ENCODE peak calls at places on chromosomes 4 and X, in four cellular contexts. One of them, this sample, is unnamed.

GRCh38 chr4:122716825-122717448 is 15.6 kb upstream of the BBS12 start:
- DNase-seq in astrocyte of the spinal cord: peak
- DNase-seq in activated CD8-positive, alpha-beta memory T cell treated with anti-CD3 and anti-CD28 coated beads, Interleukin-2, amount 10 ng/mL, durations not matched to agents 7 days and 5 days: peak
- DNase-seq in germinal center: peak
- DNase-seq in this sample: peak

GRCh38 chr4:120616-121015 is 3.7 kb upstream of the ZNF718 start:
- DNase-seq in astrocyte of the spinal cord: no peak
- DNase-seq in activated CD8-positive, alpha-beta memory T cell treated with anti-CD3 and anti-CD28 coated beads, Interleukin-2, amount 10 ng/mL, durations not matched to agents 7 days and 5 days: no peak
- DNase-seq in germinal center: no peak
- DNase-seq in this sample: no peak

GRCh38 chr4:182113774-182114173 is 129.4 kb upstream of the TENM3 start:
- DNase-seq in germinal center: no peak
- DNase-seq in astrocyte of the spinal cord: no peak
- DNase-seq in activated CD8-positive, alpha-beta memory T cell treated with anti-CD3 and anti-CD28 coated beads, Interleukin-2, amount 10 ng/mL, durations not matched to agents 7 days and 5 days: no peak
- DNase-seq in this sample: no peak

GRCh38 chr4:177119021-177119461 is 190.6 kb upstream of the NEIL3 start:
- DNase-seq in astrocyte of the spinal cord: no peak
- DNase-seq in germinal center: no peak
- DNase-seq in activated CD8-positive, alpha-beta memory T cell treated with anti-CD3 and anti-CD28 coated beads, Interleukin-2, amount 10 ng/mL, durations not matched to agents 7 days and 5 days: no peak
- DNase-seq in this sample: no peak

GRCh38 chr4:22884157-22884556 is 191.4 kb downstream of the GBA3 start:
- DNase-seq in germinal center: no peak
- DNase-seq in astrocyte of the spinal cord: no peak
- DNase-seq in activated CD8-positive, alpha-beta memory T cell treated with anti-CD3 and anti-CD28 coated beads, Interleukin-2, amount 10 ng/mL, durations not matched to agents 7 days and 5 days: no peak
- DNase-seq in this sample: no peak

GRCh38 chr4:149870008-149870407 is 54.4 kb upstream of the IQCM start:
- DNase-seq in activated CD8-positive, alpha-beta memory T cell treated with anti-CD3 and anti-CD28 coated beads, Interleukin-2, amount 10 ng/mL, durations not matched to agents 7 days and 5 days: no peak
- DNase-seq in astrocyte of the spinal cord: no peak
- DNase-seq in germinal center: no peak
- DNase-seq in this sample: no peak

GRCh38 chrX:35406386-35406785 is 391.8 kb upstream of the MAGEB16 start:
- DNase-seq in astrocyte of the spinal cord: no peak
- DNase-seq in activated CD8-positive, alpha-beta memory T cell treated with anti-CD3 and anti-CD28 coated beads, Interleukin-2, amount 10 ng/mL, durations not matched to agents 7 days and 5 days: no peak
- DNase-seq in germinal center: no peak
- DNase-seq in this sample: no peak

GRCh38 chr4:124337874-124338273 is 374.7 kb downstream of the ANKRD50 start:
- DNase-seq in germinal center: no peak
- DNase-seq in activated CD8-positive, alpha-beta memory T cell treated with anti-CD3 and anti-CD28 coated beads, Interleukin-2, amount 10 ng/mL, durations not matched to agents 7 days and 5 days: no peak
- DNase-seq in astrocyte of the spinal cord: peak
- DNase-seq in this sample: no peak

GRCh38 chrX:145716226-145716625 is 101.4 kb upstream of the SLITRK2 start:
- DNase-seq in germinal center: no peak
- DNase-seq in activated CD8-positive, alpha-beta memory T cell treated with anti-CD3 and anti-CD28 coated beads, Interleukin-2, amount 10 ng/mL, durations not matched to agents 7 days and 5 days: no peak
- DNase-seq in astrocyte of the spinal cord: no peak
- DNase-seq in this sample: no peak

GRCh38 chrX:15395794-15396193 is 11.6 kb upstream of the VEGFD start:
- DNase-seq in germinal center: no peak
- DNase-seq in astrocyte of the spinal cord: no peak
- DNase-seq in activated CD8-positive, alpha-beta memory T cell treated with anti-CD3 and anti-CD28 coated beads, Interleukin-2, amount 10 ng/mL, durations not matched to agents 7 days and 5 days: no peak
- DNase-seq in this sample: no peak

GRCh38 chr4:134935320-134935719 is 733.7 kb upstream of the PABPC4L start:
- DNase-seq in activated CD8-positive, alpha-beta memory T cell treated with anti-CD3 and anti-CD28 coated beads, Interleukin-2, amount 10 ng/mL, durations not matched to agents 7 days and 5 days: no peak
- DNase-seq in germinal center: no peak
- DNase-seq in astrocyte of the spinal cord: no peak
- DNase-seq in this sample: peak

GRCh38 chrX:41265615-41266014 is 68.3 kb upstream of the DDX3X start:
- DNase-seq in activated CD8-positive, alpha-beta memory T cell treated with anti-CD3 and anti-CD28 coated beads, Interleukin-2, amount 10 ng/mL, durations not matched to agents 7 days and 5 days: peak
- DNase-seq in germinal center: peak
- DNase-seq in astrocyte of the spinal cord: peak
- DNase-seq in this sample: no peak

GRCh38 chr4:55733874-55734437 is 85.6 kb upstream of the EXOC1L start:
- DNase-seq in germinal center: no peak
- DNase-seq in astrocyte of the spinal cord: peak
- DNase-seq in activated CD8-positive, alpha-beta memory T cell treated with anti-CD3 and anti-CD28 coated beads, Interleukin-2, amount 10 ng/mL, durations not matched to agents 7 days and 5 days: no peak
- DNase-seq in this sample: no peak

GRCh38 chr4:6199344-6199921 is 916 bp downstream of the JAKMIP1 start:
- DNase-seq in activated CD8-positive, alpha-beta memory T cell treated with anti-CD3 and anti-CD28 coated beads, Interleukin-2, amount 10 ng/mL, durations not matched to agents 7 days and 5 days: peak
- DNase-seq in astrocyte of the spinal cord: peak
- DNase-seq in germinal center: peak
- DNase-seq in this sample: no peak

GRCh38 chrX:727738-728621 is 97.4 kb downstream of the SHOX start:
- DNase-seq in activated CD8-positive, alpha-beta memory T cell treated with anti-CD3 and anti-CD28 coated beads, Interleukin-2, amount 10 ng/mL, durations not matched to agents 7 days and 5 days: no peak
- DNase-seq in germinal center: no peak
- DNase-seq in astrocyte of the spinal cord: no peak
- DNase-seq in this sample: no peak

GRCh38 chr4:74536557-74536956 is 91.6 kb downstream of the AREG start:
- DNase-seq in astrocyte of the spinal cord: peak
- DNase-seq in germinal center: no peak
- DNase-seq in activated CD8-positive, alpha-beta memory T cell treated with anti-CD3 and anti-CD28 coated beads, Interleukin-2, amount 10 ng/mL, durations not matched to agents 7 days and 5 days: no peak
- DNase-seq in this sample: no peak

GRCh38 chr4:74822603-74823002 is 28.3 kb upstream of the BTC start:
- DNase-seq in germinal center: no peak
- DNase-seq in astrocyte of the spinal cord: no peak
- DNase-seq in activated CD8-positive, alpha-beta memory T cell treated with anti-CD3 and anti-CD28 coated beads, Interleukin-2, amount 10 ng/mL, durations not matched to agents 7 days and 5 days: no peak
- DNase-seq in this sample: no peak

GRCh38 chr4:71360844-71361243 is 22.0 kb downstream of the SLC4A4 start:
- DNase-seq in activated CD8-positive, alpha-beta memory T cell treated with anti-CD3 and anti-CD28 coated beads, Interleukin-2, amount 10 ng/mL, durations not matched to agents 7 days and 5 days: no peak
- DNase-seq in astrocyte of the spinal cord: no peak
- DNase-seq in germinal center: no peak
- DNase-seq in this sample: no peak

This sample was measured in Jurkat, Clone E6-1.